ENCODE peak calls at places on chromosome 1, in five cellular contexts. One of them, this sample, is unnamed.

GRCh38 chr1:152623203-152623844 is 421 bp upstream of the LCE3A start:
- DNase-seq in mesothelial cell of epicardium: no peak
- DNase-seq in astrocyte of the cerebellum: no peak
- DNase-seq in foreskin fibroblast: no peak
- DNase-seq in WTC11: no peak
- DNase-seq in this sample: peak

GRCh38 chr1:65939187-65939586 is 146.5 kb downstream of the PDE4B start:
- DNase-seq in mesothelial cell of epicardium: no peak
- DNase-seq in astrocyte of the cerebellum: no peak
- DNase-seq in foreskin fibroblast: no peak
- DNase-seq in WTC11: no peak
- DNase-seq in this sample: no peak

GRCh38 chr1:109307363-109308021 is 681 bp upstream of the MYBPHL start:
- DNase-seq in mesothelial cell of epicardium: no peak
- DNase-seq in astrocyte of the cerebellum: no peak
- DNase-seq in foreskin fibroblast: no peak
- DNase-seq in WTC11: no peak
- DNase-seq in this sample: peak

GRCh38 chr1:31029031-31029430 is 36.5 kb downstream of the PUM1 start:
- DNase-seq in mesothelial cell of epicardium: no peak
- DNase-seq in astrocyte of the cerebellum: no peak
- DNase-seq in foreskin fibroblast: no peak
- DNase-seq in WTC11: no peak
- DNase-seq in this sample: no peak

GRCh38 chr1:71587961-71588360 is 507.1 kb upstream of the ZRANB2 start:
- DNase-seq in mesothelial cell of epicardium: no peak
- DNase-seq in astrocyte of the cerebellum: peak
- DNase-seq in foreskin fibroblast: peak
- DNase-seq in WTC11: no peak
- DNase-seq in this sample: no peak

GRCh38 chr1:110188116-110188618 is 21.9 kb upstream of the KCNC4 start:
- DNase-seq in mesothelial cell of epicardium: no peak
- DNase-seq in astrocyte of the cerebellum: no peak
- DNase-seq in foreskin fibroblast: no peak
- DNase-seq in WTC11: no peak
- DNase-seq in this sample: no peak

GRCh38 chr1:161020573-161021167 is at the start of gene F11R:
- DNase-seq in mesothelial cell of epicardium: peak
- DNase-seq in astrocyte of the cerebellum: no peak
- DNase-seq in foreskin fibroblast: no peak
- DNase-seq in WTC11: peak
- DNase-seq in this sample: peak

GRCh38 chr1:12608311-12608957 is 9.6 kb downstream of the DHRS3 start:
- DNase-seq in mesothelial cell of epicardium: no peak
- DNase-seq in astrocyte of the cerebellum: no peak
- DNase-seq in foreskin fibroblast: no peak
- DNase-seq in WTC11: no peak
- DNase-seq in this sample: no peak

GRCh38 chr1:197178998-197179397 is 32.5 kb upstream of the ASPM start:
- DNase-seq in mesothelial cell of epicardium: no peak
- DNase-seq in astrocyte of the cerebellum: no peak
- DNase-seq in foreskin fibroblast: peak
- DNase-seq in WTC11: no peak
- DNase-seq in this sample: no peak

GRCh38 chr1:57982852-57983251 is 559.0 kb upstream of the DAB1 start:
- DNase-seq in mesothelial cell of epicardium: no peak
- DNase-seq in astrocyte of the cerebellum: no peak
- DNase-seq in foreskin fibroblast: no peak
- DNase-seq in WTC11: no peak
- DNase-seq in this sample: no peak

GRCh38 chr1:212488436-212489283 is 55.9 kb downstream of the NENF start:
- DNase-seq in mesothelial cell of epicardium: no peak
- DNase-seq in astrocyte of the cerebellum: peak
- DNase-seq in foreskin fibroblast: no peak
- DNase-seq in WTC11: no peak
- DNase-seq in this sample: peak

GRCh38 chr1:53703174-53703573 is 35.8 kb downstream of the GLIS1 start:
- DNase-seq in mesothelial cell of epicardium: no peak
- DNase-seq in astrocyte of the cerebellum: no peak
- DNase-seq in foreskin fibroblast: no peak
- DNase-seq in WTC11: no peak
- DNase-seq in this sample: no peak

GRCh38 chr1:156053770-156054499 is at the start of gene UBQLN4:
- DNase-seq in mesothelial cell of epicardium: peak
- DNase-seq in astrocyte of the cerebellum: peak
- DNase-seq in foreskin fibroblast: peak
- DNase-seq in WTC11: peak
- DNase-seq in this sample: peak
- TF ChIP-seq CTCF in mesothelial cell of epicardium: no peak
- TF ChIP-seq CTCF in astrocyte of the cerebellum: peak
- TF ChIP-seq CTCF in foreskin fibroblast: peak
- TF ChIP-seq CTCF in WTC11: no peak
- TF ChIP-seq CTCF in this sample: peak

GRCh38 chr1:216785760-216786159 is 62.5 kb upstream of the ESRRG start:
- DNase-seq in mesothelial cell of epicardium: no peak
- DNase-seq in astrocyte of the cerebellum: no peak
- DNase-seq in foreskin fibroblast: no peak
- DNase-seq in WTC11: no peak
- DNase-seq in this sample: no peak
- TF ChIP-seq CTCF in mesothelial cell of epicardium: no peak
- TF ChIP-seq CTCF in astrocyte of the cerebellum: no peak
- TF ChIP-seq CTCF in foreskin fibroblast: no peak
- TF ChIP-seq CTCF in WTC11: no peak
- TF ChIP-seq CTCF in this sample: no peak

GRCh38 chr1:6602669-6603423 is at the start of gene KLHL21:
- DNase-seq in mesothelial cell of epicardium: peak
- DNase-seq in astrocyte of the cerebellum: peak
- DNase-seq in foreskin fibroblast: peak
- DNase-seq in WTC11: peak
- DNase-seq in this sample: peak

GRCh38 chr1:6600410-6601048 is 2.1 kb downstream of the KLHL21 start:
- DNase-seq in mesothelial cell of epicardium: no peak
- DNase-seq in astrocyte of the cerebellum: no peak
- DNase-seq in foreskin fibroblast: no peak
- DNase-seq in WTC11: no peak
- DNase-seq in this sample: no peak

GRCh38 chr1:6601865-6602668 is 602 bp downstream of the KLHL21 start:
- DNase-seq in mesothelial cell of epicardium: peak
- DNase-seq in astrocyte of the cerebellum: no peak
- DNase-seq in foreskin fibroblast: no peak
- DNase-seq in WTC11: peak
- DNase-seq in this sample: peak

GRCh38 chr1:6599141-6599975 is 3.3 kb downstream of the KLHL21 start:
- DNase-seq in mesothelial cell of epicardium: no peak
- DNase-seq in astrocyte of the cerebellum: no peak
- DNase-seq in foreskin fibroblast: no peak
- DNase-seq in WTC11: no peak
- DNase-seq in this sample: peak

DNA sequence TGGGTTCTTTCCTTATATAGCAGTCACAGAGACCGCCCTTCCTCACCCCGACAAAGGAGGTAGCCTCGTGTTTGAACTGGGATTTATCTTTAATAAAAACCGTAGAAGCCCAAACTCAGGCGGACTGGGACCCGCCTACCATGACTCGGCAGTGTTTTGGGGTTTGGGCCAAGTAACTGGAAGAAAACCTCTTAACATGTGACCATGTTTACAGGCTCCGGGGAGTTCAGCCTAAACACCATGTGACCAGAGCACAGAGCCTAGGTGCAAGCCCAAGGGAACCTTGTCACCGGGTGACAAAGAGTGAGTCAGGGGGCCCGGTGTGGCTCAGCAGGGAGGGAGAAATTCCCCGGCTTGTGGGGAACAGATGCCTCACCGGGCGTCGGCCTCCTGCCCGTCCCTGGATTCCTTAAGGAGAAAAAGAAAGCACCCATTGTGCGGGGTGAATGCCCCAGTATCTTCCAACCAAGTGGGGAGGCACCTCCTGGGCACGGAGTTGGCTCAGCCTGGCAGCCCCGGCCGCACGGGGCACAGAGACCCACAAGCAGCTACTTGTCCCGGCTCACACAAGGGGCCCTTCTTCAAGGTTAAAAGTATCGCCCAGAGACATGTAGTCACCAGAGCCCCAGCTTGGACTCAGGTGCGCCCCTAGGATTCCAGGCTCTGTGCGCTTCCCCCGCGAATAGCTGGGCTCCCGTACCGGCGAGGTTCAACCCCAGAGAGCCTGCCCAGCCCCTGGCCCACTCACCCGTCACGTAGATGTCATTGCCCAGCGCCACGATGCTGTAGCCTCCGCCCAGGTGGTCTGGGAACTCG is 1.4 kb downstream of the KLHL21 start:
- DNase-seq in mesothelial cell of epicardium: peak
- DNase-seq in astrocyte of the cerebellum: peak
- DNase-seq in foreskin fibroblast: peak
- DNase-seq in WTC11: peak
- DNase-seq in this sample: peak
- TF ChIP-seq CTCF in mesothelial cell of epicardium: no peak
- TF ChIP-seq CTCF in astrocyte of the cerebellum: peak
- TF ChIP-seq CTCF in foreskin fibroblast: peak
- TF ChIP-seq CTCF in WTC11: no peak
- TF ChIP-seq CTCF in this sample: no peak

GRCh38 chr1:113390871-113391642 is 742 bp downstream of the MAGI3 start:
- DNase-seq in mesothelial cell of epicardium: peak
- DNase-seq in astrocyte of the cerebellum: no peak
- DNase-seq in foreskin fibroblast: no peak
- DNase-seq in WTC11: peak
- DNase-seq in this sample: peak

GRCh38 chr1:113388017-113388620 is 2.2 kb upstream of the MAGI3 start:
- DNase-seq in mesothelial cell of epicardium: no peak
- DNase-seq in astrocyte of the cerebellum: no peak
- DNase-seq in foreskin fibroblast: no peak
- DNase-seq in WTC11: no peak
- DNase-seq in this sample: no peak

GRCh38 chr1:113389356-113389952 is 861 bp upstream of the MAGI3 start:
- DNase-seq in mesothelial cell of epicardium: no peak
- DNase-seq in astrocyte of the cerebellum: no peak
- DNase-seq in foreskin fibroblast: no peak
- DNase-seq in WTC11: no peak
- DNase-seq in this sample: no peak

GRCh38 chr1:113389953-113390834 is at the start of gene MAGI3:
- DNase-seq in mesothelial cell of epicardium: peak
- DNase-seq in astrocyte of the cerebellum: peak
- DNase-seq in foreskin fibroblast: peak
- DNase-seq in WTC11: peak
- DNase-seq in this sample: peak

GRCh38 chr1:113388621-113389355 is 1.5 kb upstream of the MAGI3 start:
- DNase-seq in mesothelial cell of epicardium: no peak
- DNase-seq in astrocyte of the cerebellum: no peak
- DNase-seq in foreskin fibroblast: no peak
- DNase-seq in WTC11: no peak
- DNase-seq in this sample: peak
- TF ChIP-seq CTCF in mesothelial cell of epicardium: no peak
- TF ChIP-seq CTCF in astrocyte of the cerebellum: no peak
- TF ChIP-seq CTCF in foreskin fibroblast: no peak
- TF ChIP-seq CTCF in WTC11: no peak
- TF ChIP-seq CTCF in this sample: no peak

GRCh38 chr1:156795374-156795733 is 21.3 kb downstream of the SH2D2A start:
- DNase-seq in mesothelial cell of epicardium: no peak
- DNase-seq in astrocyte of the cerebellum: no peak
- DNase-seq in foreskin fibroblast: no peak
- DNase-seq in WTC11: no peak
- DNase-seq in this sample: no peak

GRCh38 chr1:156794506-156795373 is 21.9 kb downstream of the SH2D2A start:
- DNase-seq in mesothelial cell of epicardium: no peak
- DNase-seq in astrocyte of the cerebellum: no peak
- DNase-seq in foreskin fibroblast: no peak
- DNase-seq in WTC11: no peak
- DNase-seq in this sample: no peak

GRCh38 chr1:156795787-156796186 is 20.9 kb downstream of the SH2D2A start:
- DNase-seq in mesothelial cell of epicardium: no peak
- DNase-seq in astrocyte of the cerebellum: peak
- DNase-seq in foreskin fibroblast: no peak
- DNase-seq in WTC11: no peak
- DNase-seq in this sample: no peak

GRCh38 chr1:156796340-156797097 is 20.1 kb downstream of the SH2D2A start:
- DNase-seq in mesothelial cell of epicardium: no peak
- DNase-seq in astrocyte of the cerebellum: no peak
- DNase-seq in foreskin fibroblast: no peak
- DNase-seq in WTC11: no peak
- DNase-seq in this sample: no peak

DNA sequence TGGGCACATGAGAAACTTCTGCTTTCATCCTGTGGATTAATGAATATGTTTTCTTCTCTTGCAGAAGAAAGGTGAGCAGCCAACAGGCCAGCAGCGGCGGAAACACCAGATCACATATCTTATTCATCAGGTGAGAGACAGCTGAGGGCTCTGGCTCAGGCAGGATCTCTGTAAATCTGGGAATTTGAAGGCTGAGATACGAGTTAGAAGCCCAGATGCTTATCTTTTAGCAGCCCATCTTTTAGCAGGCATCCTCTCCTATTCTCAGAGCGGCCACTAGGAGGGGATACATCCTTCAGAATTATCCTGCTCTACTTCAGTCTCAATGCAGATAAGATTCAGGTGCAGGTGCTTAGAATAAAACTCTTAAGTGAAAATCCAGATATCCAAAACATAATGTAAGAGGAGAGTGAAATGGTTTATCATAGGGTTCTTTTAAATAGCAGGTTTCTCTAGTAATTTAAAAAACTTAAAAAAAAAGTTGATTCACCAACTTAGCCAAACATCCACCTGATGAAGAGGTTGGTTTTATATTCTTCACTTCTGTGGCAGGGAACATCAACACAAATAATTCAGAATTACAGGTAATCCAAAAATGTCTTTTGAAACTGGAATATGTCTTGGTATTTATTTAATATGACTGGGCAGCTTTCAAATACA is 19.3 kb downstream of the SH2D2A start:
- DNase-seq in mesothelial cell of epicardium: peak
- DNase-seq in astrocyte of the cerebellum: peak
- DNase-seq in foreskin fibroblast: peak
- DNase-seq in WTC11: peak
- DNase-seq in this sample: peak
- TF ChIP-seq CTCF in mesothelial cell of epicardium: peak
- TF ChIP-seq CTCF in astrocyte of the cerebellum: peak
- TF ChIP-seq CTCF in foreskin fibroblast: peak
- TF ChIP-seq CTCF in WTC11: peak
- TF ChIP-seq CTCF in this sample: peak

DNA sequence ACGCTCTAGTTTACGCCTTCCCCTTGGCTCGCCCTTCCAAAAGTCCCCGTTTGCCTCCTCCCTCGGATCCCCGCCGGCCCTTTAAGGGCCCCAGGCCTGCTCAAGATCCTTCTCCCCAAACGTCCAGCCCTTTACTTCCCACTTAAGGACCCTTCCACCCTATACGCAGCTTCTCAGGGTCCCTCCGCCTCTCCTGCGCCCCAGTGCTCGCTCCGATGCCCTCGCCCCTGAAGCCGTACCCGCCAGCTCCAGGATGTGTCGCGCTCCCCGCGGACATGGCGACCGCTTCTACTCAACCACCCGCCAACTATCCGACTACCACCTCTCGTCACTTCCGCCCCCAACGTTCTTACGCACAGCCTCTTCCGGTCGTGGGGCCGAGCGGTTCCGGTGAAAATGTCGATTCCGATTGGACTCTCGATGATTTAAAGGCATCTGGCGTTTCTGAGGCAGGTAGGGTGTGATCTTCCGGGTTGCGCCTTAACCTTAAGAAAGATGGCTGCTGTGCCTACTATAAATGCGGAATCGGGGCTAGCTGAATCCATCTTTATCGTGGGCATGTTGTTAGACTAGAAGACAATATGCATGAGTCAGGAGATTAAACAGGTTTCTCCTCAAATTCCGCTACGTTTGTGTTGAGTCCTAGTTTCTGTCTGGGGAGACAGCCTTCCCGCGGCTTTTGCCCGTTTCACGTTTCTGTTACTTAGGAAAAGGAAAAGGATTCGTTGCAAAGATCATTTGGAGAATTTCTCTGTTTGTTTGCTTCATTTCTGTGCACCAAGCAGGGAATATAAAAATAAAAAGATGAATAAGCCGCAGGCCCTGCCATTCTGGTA is at the start of gene KHDC4:
- DNase-seq in mesothelial cell of epicardium: peak
- DNase-seq in astrocyte of the cerebellum: peak
- DNase-seq in foreskin fibroblast: peak
- DNase-seq in WTC11: peak
- DNase-seq in this sample: peak
- TF ChIP-seq CTCF in mesothelial cell of epicardium: no peak
- TF ChIP-seq CTCF in astrocyte of the cerebellum: no peak
- TF ChIP-seq CTCF in foreskin fibroblast: no peak
- TF ChIP-seq CTCF in WTC11: no peak
- TF ChIP-seq CTCF in this sample: no peak

This sample was measured in Calu3.